ENCODE peak calls at places on chromosomes 4 and X, in seven cellular contexts. L is IMR-90, B is mesenchymal stem cell, T is H9, E is mesendoderm, O is H1, H is trophoblast cell. U is an unnamed sample.

GRCh38 chr4:153593166-153593565 is 90.9 kb upstream of the TLR2 start:
- DNase-seq in L (no peak), B (no peak), T (no peak), E (peak; percentile 48), O (no peak), H (no peak), U (no peak)

GRCh38 chrX:128518508-128518907 is 466.3 kb upstream of the ACTRT1 start:
- DNase-seq in L (peak; percentile 1), B (peak; percentile 0), T (no peak), E (peak; percentile 54), O (no peak), H (no peak), U (no peak)

GRCh38 chr4:105215609-105216313 is 69.1 kb downstream of the TET2 start:
- DNase-seq in L (peak; percentile 70), B (no peak), T (no peak), E (no peak), O (no peak), H (no peak), U (no peak)

GRCh38 chr4:140719022-140719421 is 37.2 kb downstream of the TBC1D9 start:
- DNase-seq in L (peak; percentile 72), B (peak; percentile 91), T (no peak), E (no peak), O (no peak), H (peak; percentile 44), U (no peak)

GRCh38 chrX:65690057-65690855 is 22.8 kb downstream of the MSN start:
- DNase-seq in L (peak; percentile 78), B (peak; percentile 88), T (no peak), E (no peak), O (no peak), H (no peak), U (no peak)

GRCh38 chr4:53313510-53313909 is 52.4 kb downstream of the SCFD2 start:
- DNase-seq in L (peak; percentile 44), B (peak; percentile 52), T (peak; percentile 50), E (peak; percentile 77), O (no peak), H (no peak), U (peak; percentile 24)

GRCh38 chr4:24736066-24736465 is 59.3 kb upstream of the SOD3 start:
- DNase-seq in L (peak; percentile 20), B (peak; percentile 8), T (peak; percentile 50), E (peak; percentile 73), O (peak; percentile 54), H (no peak), U (no peak)

GRCh38 chr4:138562544-138562961 is 320.4 kb upstream of the SLC7A11 start:
- DNase-seq in L (peak; percentile 87), B (peak; percentile 74), T (no peak), E (no peak), O (no peak), H (no peak), U (no peak)

GRCh38 chr4:77931452-77932135 is 69.0 kb downstream of the MRPL1 start:
- DNase-seq in L (peak; percentile 91), B (peak; percentile 95), T (no peak), E (no peak), O (no peak), H (no peak), U (no peak)

GRCh38 chr4:170088686-170089085 is 1.1 kb downstream of the AADAT start:
- DNase-seq in L (no peak), B (peak; percentile 14), T (no peak), E (peak; percentile 36), O (no peak), H (no peak), U (no peak)

GRCh38 chrX:24277405-24277804 is 36.5 kb downstream of the SUPT20HL2 start:
- DNase-seq in L (no peak), B (no peak), T (no peak), E (no peak), O (no peak), H (no peak), U (no peak)

GRCh38 chrX:24283122-24283789 is 30.6 kb downstream of the SUPT20HL2 start:
- DNase-seq in L (no peak), B (no peak), T (no peak), E (no peak), O (no peak), H (no peak), U (no peak)

GRCh38 chrX:24285082-24285481 is 28.8 kb downstream of the SUPT20HL2 start:
- DNase-seq in L (no peak), B (no peak), T (no peak), E (no peak), O (no peak), H (no peak), U (no peak)

GRCh38 chrX:24282381-24283121 is 31.3 kb downstream of the SUPT20HL2 start:
- DNase-seq in L (peak; percentile 31), B (peak; percentile 27), T (no peak), E (no peak), O (no peak), H (no peak), U (no peak)
- H4K8ac ChIP-seq in L (no peak overlapping the region), B (no peak overlapping the region), T (no peak overlapping the region), E (no peak overlapping the region), O (no peak overlapping the region), H (no peak overlapping the region), U (no peak overlapping the region)

DNA sequence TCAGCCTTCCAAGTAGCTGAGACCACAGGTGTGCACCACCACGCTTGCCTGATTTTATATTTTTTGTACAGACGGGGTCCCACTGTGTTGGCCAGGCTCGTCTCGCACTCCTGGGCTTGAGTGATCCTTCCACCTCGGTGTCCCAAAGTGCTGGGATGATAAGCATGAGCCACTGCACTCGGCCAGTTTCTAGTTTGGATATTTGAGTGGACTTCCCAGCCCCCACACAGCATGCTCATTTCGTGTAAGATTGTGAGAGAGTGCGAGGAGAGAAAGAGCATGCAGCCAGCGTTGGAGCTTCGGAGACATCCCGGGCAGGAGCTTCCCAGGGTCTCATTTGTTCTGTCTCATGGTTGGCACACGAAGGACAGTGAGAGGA is 31.8 kb downstream of the ARSD start:
- DNase-seq in L (no peak), B (peak; percentile 24), T (no peak), E (no peak), O (no peak), H (no peak), U (no peak)
- H3K4me1 ChIP-seq in L (peaks cover 8% of the 10 kb centered on the region), B (peaks cover 10% of the 10 kb centered on the region), T (peaks cover 13% of the 10 kb centered on the region), E (no peaks in the 10 kb centered on the region), O (no peaks in the 10 kb centered on the region), H (peaks cover 23% of the 10 kb centered on the region), U (peaks cover 12% of the 10 kb centered on the region)

GRCh38 chrX:107827852-107828251 is 2.2 kb downstream of the MID2 start:
- DNase-seq in L (no peak), B (peak; percentile 8), T (no peak), E (no peak), O (no peak), H (no peak), U (no peak)

GRCh38 chrX:107827137-107827831 is 1.6 kb downstream of the MID2 start:
- DNase-seq in L (no peak), B (peak; percentile 6), T (no peak), E (no peak), O (no peak), H (no peak), U (no peak)

GRCh38 chrX:107825698-107826285 is at the start of gene MID2:
- DNase-seq in L (no peak), B (peak; percentile 58), T (peak; percentile 72), E (peak; percentile 77), O (peak; percentile 58), H (peak; percentile 7), U (peak; percentile 4)

GRCh38 chrX:107823456-107823855 is 2.2 kb upstream of the MID2 start:
- DNase-seq in L (peak; percentile 83), B (peak; percentile 75), T (no peak), E (no peak), O (no peak), H (no peak), U (no peak)

DNA sequence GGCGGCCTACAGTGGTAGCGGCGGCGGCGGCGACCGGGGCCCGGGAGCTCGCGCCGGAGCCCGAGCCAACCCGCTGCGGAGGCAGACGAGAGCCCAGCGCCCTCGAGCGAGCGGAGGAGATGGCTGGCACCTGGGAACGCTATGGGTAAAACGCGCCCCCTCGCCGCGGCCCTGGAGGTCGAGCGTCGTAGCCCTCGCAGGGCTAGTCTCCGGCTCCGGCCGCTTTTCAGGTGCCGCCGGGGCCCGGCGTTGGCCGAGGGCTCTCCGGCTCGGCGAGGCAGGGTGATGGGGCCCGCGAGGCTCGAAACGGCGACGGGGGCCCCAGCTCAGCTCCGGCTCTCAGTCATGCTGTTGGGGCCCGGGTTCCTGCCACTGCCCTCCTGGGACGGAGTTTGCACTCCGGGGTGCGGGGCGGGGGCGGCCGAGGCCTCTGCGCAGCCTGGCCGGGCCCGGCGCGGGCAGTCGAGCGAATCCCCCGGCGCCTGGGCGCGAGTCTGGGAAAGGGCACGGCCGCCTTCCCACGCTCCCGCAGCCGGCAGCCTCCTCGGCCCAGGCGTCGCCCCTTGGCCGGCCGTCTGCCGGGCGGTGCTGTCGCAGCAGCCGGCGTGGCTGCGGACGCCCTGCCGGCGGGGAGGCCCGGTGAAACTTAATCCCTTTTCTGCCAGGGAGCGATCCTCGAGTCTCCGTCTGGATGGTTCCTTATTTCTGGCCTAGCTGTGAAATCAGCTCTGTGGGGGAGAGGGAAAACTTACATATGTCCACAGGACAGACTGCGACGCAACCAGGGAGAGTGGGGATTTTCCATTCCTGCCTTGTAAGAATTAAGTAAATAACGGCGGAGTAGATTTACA is 845 bp downstream of the MID2 start:
- DNase-seq in L (peak; percentile 42), B (peak; percentile 77), T (peak; percentile 38), E (peak; percentile 60), O (no peak), H (no peak), U (peak; percentile 36)
- H4K8ac ChIP-seq in L (no peak overlapping the region), B (peak overlapping the region; percentile 80), T (no peak overlapping the region), E (no peak overlapping the region), O (no peak overlapping the region), H (peak overlapping the region; percentile 43), U (no peak overlapping the region)

GRCh38 chr4:76690906-76691275 is 207.1 kb downstream of the SOWAHB start:
- DNase-seq in L (peak; percentile 24), B (peak; percentile 54), T (no peak), E (no peak), O (no peak), H (no peak), U (no peak)

GRCh38 chr4:76690091-76690905 is 207.6 kb downstream of the SOWAHB start:
- DNase-seq in L (peak; percentile 24), B (peak; percentile 53), T (no peak), E (peak; percentile 51), O (no peak), H (peak; percentile 48), U (no peak)

GRCh38 chr4:76694056-76694455 is 203.9 kb downstream of the SOWAHB start:
- DNase-seq in L (no peak), B (peak; percentile 17), T (no peak), E (no peak), O (no peak), H (no peak), U (no peak)

GRCh38 chr4:76691767-76692689 is 205.9 kb downstream of the SOWAHB start:
- DNase-seq in L (no peak), B (peak; percentile 66), T (no peak), E (no peak), O (no peak), H (peak; percentile 50), U (no peak)

GRCh38 chr4:76692761-76693160 is 205.2 kb downstream of the SOWAHB start:
- DNase-seq in L (no peak), B (no peak), T (no peak), E (no peak), O (no peak), H (peak; percentile 38), U (no peak)
- H3K4me1 ChIP-seq in L (peaks cover 25% of the 10 kb centered on the region), B (peaks cover 8% of the 10 kb centered on the region), T (peaks cover 23% of the 10 kb centered on the region), E (peaks cover 16% of the 10 kb centered on the region), O (peaks cover 14% of the 10 kb centered on the region), H (peaks cover 16% of the 10 kb centered on the region), U (peaks cover 65% of the 10 kb centered on the region)